ENCODE peak calls at places on chromosome 13, in nine cellular contexts. H is fibroblast of lung, I is HAP-1, B is GM23248, N is mammary epithelial cell, G is endodermal cell, X is OCI-LY7, E is HCT116, T is left ventricle myocardium inferior. J is an unnamed sample.

GRCh38 chr13:22800726-22801401 is 379.9 kb upstream of the SGCG start:
- DNase-seq in E (no peak), X (no peak), N (no peak), B (peak; percentile 28), T (peak; percentile 19), G (no peak), I (no peak), H (peak; percentile 13), J (no peak)

GRCh38 chr13:100611678-100612492 is 23.3 kb upstream of the GGACT start:
- DNase-seq in G (no peak), N (peak; percentile 73), B (no peak), I (no peak), X (no peak), H (no peak), T (no peak), E (no peak), J (no peak)

GRCh38 chr13:29524176-29524575 is 71.3 kb downstream of the SLC7A1 start:
- DNase-seq in E (no peak), B (no peak), X (no peak), H (peak; percentile 37), N (no peak), G (no peak), T (peak; percentile 79), I (no peak), J (no peak)

GRCh38 chr13:23679214-23679613 is 109.0 kb downstream of the TNFRSF19 start:
- DNase-seq in H (peak; percentile 60), E (no peak), N (no peak), T (no peak), G (no peak), X (no peak), B (peak; percentile 49), I (no peak), J (no peak)

GRCh38 chr13:100490692-100491091 is 97.9 kb downstream of the GGACT start:
- DNase-seq in X (no peak), T (no peak), H (no peak), N (no peak), G (peak; percentile 88), E (peak; percentile 16), B (no peak), I (no peak), J (no peak)

GRCh38 chr13:33183431-33184130 is 102.0 kb downstream of the STARD13 start:
- DNase-seq in E (no peak), X (no peak), B (peak; percentile 74), H (no peak), T (no peak), I (no peak), G (no peak), N (no peak), J (no peak)

GRCh38 chr13:112741835-112742570 is 52.2 kb downstream of the ATP11A start:
- DNase-seq in I (no peak), N (no peak), X (no peak), G (no peak), H (no peak), E (no peak), T (no peak), B (no peak), J (peak; percentile 59)

GRCh38 chr13:93144031-93144430 is 82.6 kb upstream of the GPC6 start:
- DNase-seq in H (no peak), X (no peak), G (no peak), E (no peak), I (no peak), B (no peak), N (no peak), T (no peak), J (no peak)

GRCh38 chr13:97298816-97299215 is 76.7 kb downstream of the MBNL2 start:
- DNase-seq in G (no peak), N (no peak), T (no peak), X (no peak), H (peak; percentile 33), E (no peak), B (peak; percentile 63), I (no peak), J (no peak)

GRCh38 chr13:96053003-96053703 is at the start of gene UGGT2:
- DNase-seq in H (peak; percentile 95), T (peak; percentile 96), E (peak; percentile 91), B (peak; percentile 98), G (peak; percentile 95), N (peak; percentile 90), I (peak; percentile 85), X (no peak), J (peak; percentile 94)

GRCh38 chr13:41193919-41194824 is at the start of gene KBTBD7:
- DNase-seq in E (peak; percentile 79), X (peak; percentile 87), I (peak; percentile 87), N (peak; percentile 98), T (peak; percentile 94), B (peak; percentile 99), G (peak; percentile 98), H (peak; percentile 98), J (peak; percentile 99)

GRCh38 chr13:30477346-30478235 is 11.9 kb upstream of the HMGB1 start:
- DNase-seq in I (no peak), N (no peak), T (no peak), E (no peak), G (peak; percentile 81), H (no peak), X (peak; percentile 62), B (no peak), J (no peak)

GRCh38 chr13:42334329-42334706 is 62.4 kb downstream of the AKAP11 start:
- DNase-seq in X (no peak), H (no peak), T (no peak), N (no peak), G (peak; percentile 55), B (no peak), E (no peak), I (no peak), J (no peak)

GRCh38 chr13:20475927-20476691 is 49.5 kb downstream of the CRYL1 start:
- DNase-seq in X (no peak), H (no peak), G (peak; percentile 72), N (peak; percentile 44), T (no peak), I (no peak), E (no peak), B (no peak), J (peak; percentile 90)

GRCh38 chr13:114279146-114279545 is 2.3 kb upstream of the UPF3A start:
- DNase-seq in N (no peak), E (no peak), X (no peak), B (no peak), G (no peak), H (no peak), T (no peak), I (no peak), J (no peak)

GRCh38 chr13:114279770-114280169 is 1.6 kb upstream of the UPF3A start:
- DNase-seq in G (no peak), N (no peak), B (no peak), E (no peak), X (peak; percentile 16), T (no peak), H (no peak), I (no peak), J (peak; percentile 56)

GRCh38 chr13:114272977-114273376 is 8.4 kb upstream of the UPF3A start:
- DNase-seq in H (no peak), I (no peak), X (no peak), E (no peak), T (no peak), N (no peak), G (no peak), B (no peak), J (peak; percentile 20)

GRCh38 chr13:114269281-114269770 is 12.1 kb upstream of the UPF3A start:
- DNase-seq in I (no peak), H (no peak), X (no peak), G (no peak), T (no peak), E (no peak), B (no peak), N (no peak), J (no peak)

DNA sequence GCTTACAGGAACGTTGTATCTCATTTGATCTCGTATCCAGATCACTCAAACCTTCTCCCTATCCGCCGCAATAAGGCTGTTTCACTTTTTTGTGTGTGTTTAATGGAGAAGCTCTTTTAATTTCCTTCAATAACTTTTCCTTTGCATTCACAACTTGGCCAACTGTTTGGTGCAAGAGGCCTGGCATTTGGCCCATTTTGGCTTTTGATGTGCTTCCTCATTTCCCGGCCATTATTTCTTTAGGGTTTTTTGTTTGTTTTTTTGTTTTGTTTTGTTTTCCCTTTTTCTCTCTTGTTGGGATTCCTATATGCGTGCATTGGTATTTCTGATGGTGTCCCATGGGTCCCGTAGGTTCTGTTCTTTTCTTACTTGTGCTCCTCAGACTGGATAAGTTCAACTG is 6.1 kb upstream of the UPF3A start:
- DNase-seq in T (no peak), G (no peak), B (peak; percentile 28), N (no peak), H (no peak), E (no peak), X (no peak), I (no peak), J (no peak)
- H3K36me3 ChIP-seq in T (peaks cover 62% of the 10 kb centered on the region), G (peaks cover 49% of the 10 kb centered on the region), B (peaks cover 58% of the 10 kb centered on the region), N (peaks cover 18% of the 10 kb centered on the region), H (peaks cover 12% of the 10 kb centered on the region), E (peaks cover 12% of the 10 kb centered on the region), X (peaks cover 55% of the 10 kb centered on the region), I (peaks cover 42% of the 10 kb centered on the region), J (peaks cover 28% of the 10 kb centered on the region)

DNA sequence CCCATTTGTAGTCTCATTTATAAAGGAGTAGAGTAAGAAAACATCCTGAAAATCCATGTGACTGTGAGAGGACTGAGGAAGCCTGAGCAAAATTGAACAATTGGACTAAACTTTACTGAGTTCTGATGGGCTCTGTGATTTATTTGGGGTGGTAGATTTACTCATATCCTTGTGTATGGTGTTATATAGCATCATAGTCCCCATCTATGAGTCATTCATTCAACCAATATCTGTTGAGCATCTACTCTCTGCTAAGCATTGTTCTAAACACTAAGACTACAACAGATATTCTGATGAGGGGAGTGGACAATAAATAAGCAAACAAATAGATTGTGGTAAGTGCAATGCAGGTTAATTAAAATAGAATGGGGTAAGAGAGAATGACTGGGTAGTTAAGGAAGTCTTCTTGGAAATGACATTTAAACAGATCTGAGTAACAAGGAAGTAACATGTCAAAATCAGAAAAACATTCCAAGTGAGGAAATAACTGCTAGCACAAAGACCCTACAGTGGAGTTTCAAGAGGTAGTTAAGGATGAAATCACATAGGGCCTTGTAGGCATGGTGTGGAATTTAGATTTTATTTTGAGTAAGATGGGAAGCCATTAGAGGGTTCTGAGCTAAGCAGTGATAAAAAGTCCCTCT is 36.3 kb upstream of the MLNR start:
- DNase-seq in T (no peak), H (no peak), G (no peak), X (no peak), N (no peak), I (no peak), B (peak; percentile 3), E (no peak), J (no peak)
- H3K36me3 ChIP-seq in T (peaks cover 67% of the 10 kb centered on the region), H (no peaks in the 10 kb centered on the region), G (peaks cover 52% of the 10 kb centered on the region), X (peaks cover 89% of the 10 kb centered on the region), N (peaks cover 12% of the 10 kb centered on the region), I (peaks cover 23% of the 10 kb centered on the region), B (peaks cover 62% of the 10 kb centered on the region), E (no peaks in the 10 kb centered on the region), J (no peaks in the 10 kb centered on the region)

GRCh38 chr13:46748300-46748699 is 48.7 kb downstream of the ESD start:
- DNase-seq in B (no peak), T (no peak), G (no peak), I (no peak), N (no peak), H (no peak), E (no peak), X (no peak), J (no peak)
- H3K36me3 ChIP-seq in B (peaks cover 4% of the 10 kb centered on the region), T (peaks cover 66% of the 10 kb centered on the region), G (peaks cover 8% of the 10 kb centered on the region), I (peaks cover 4% of the 10 kb centered on the region), N (peaks cover 9% of the 10 kb centered on the region), H (peaks cover 4% of the 10 kb centered on the region), E (peaks cover 5% of the 10 kb centered on the region), X (peaks cover 88% of the 10 kb centered on the region), J (peaks cover 80% of the 10 kb centered on the region)

DNA sequence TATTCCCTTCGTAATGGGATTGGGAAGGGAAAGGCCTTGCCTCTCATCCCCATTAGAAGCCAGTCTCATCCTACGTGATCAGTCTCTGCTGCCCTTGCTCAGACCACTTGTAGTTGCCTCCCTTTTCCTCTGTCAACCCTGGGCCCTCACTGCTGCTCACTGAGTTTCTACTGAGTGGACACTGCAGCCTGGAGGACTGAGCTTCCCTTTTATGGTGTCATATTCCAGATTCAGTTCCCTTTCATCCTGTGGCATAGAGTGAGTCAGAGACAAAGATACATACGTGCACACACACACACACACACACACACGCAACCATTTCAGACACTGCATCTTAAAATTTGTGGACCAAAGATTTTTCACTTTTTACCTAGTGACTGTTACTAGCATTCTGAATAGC is 56.6 kb downstream of the COG3 start:
- DNase-seq in E (no peak), I (no peak), T (no peak), N (peak; percentile 46), X (no peak), H (peak; percentile 60), B (peak; percentile 50), G (no peak), J (no peak)
- H3K36me3 ChIP-seq in E (peaks cover 16% of the 10 kb centered on the region), I (peaks cover 34% of the 10 kb centered on the region), T (peaks cover 77% of the 10 kb centered on the region), N (peaks cover 19% of the 10 kb centered on the region), X (peaks cover 64% of the 10 kb centered on the region), H (peaks cover 9% of the 10 kb centered on the region), B (peaks cover 41% of the 10 kb centered on the region), G (peaks cover 65% of the 10 kb centered on the region), J (peaks cover 100% of the 10 kb centered on the region)